ENCODE peak calls at places on chromosomes 2 and 18, in nine cellular contexts. B, F, K, V, J, O, X, T and E are unnamed samples.

GRCh38 chr2:201194097-201194496 is 11.2 kb downstream of the CASP10 start:
- DNase-seq in B (no peak), F (no peak), K (peak; percentile 70), V (no peak), J (no peak), O (no peak), X (no peak), T (no peak), E (no peak)

GRCh38 chr2:62928015-62928414 is 122.6 kb upstream of the OTX1 start:
- DNase-seq in B (no peak), F (no peak), K (no peak), V (no peak), J (no peak), O (no peak), X (no peak), T (no peak), E (no peak)

GRCh38 chr2:126855606-126856005 is 43.1 kb upstream of the TEX51 start:
- DNase-seq in B (no peak), F (no peak), K (no peak), V (no peak), J (no peak), O (no peak), X (no peak), T (no peak), E (no peak)

GRCh38 chr2:63055510-63056308 is 5.1 kb downstream of the OTX1 start:
- DNase-seq in B (peak; percentile 62), F (peak; percentile 14), K (peak; percentile 41), V (no peak), J (no peak), O (no peak), X (no peak), T (no peak), E (no peak)

GRCh38 chr2:35938838-35939237 is 416.7 kb upstream of the CRIM1 start:
- DNase-seq in B (no peak), F (no peak), K (no peak), V (no peak), J (no peak), O (no peak), X (peak; percentile 60), T (no peak), E (no peak)

GRCh38 chr2:240123821-240124650 is 12.1 kb downstream of the COPS9 start:
- DNase-seq in B (peak; percentile 44), F (no peak), K (no peak), V (no peak), J (peak; percentile 16), O (no peak), X (no peak), T (no peak), E (no peak)

GRCh38 chr2:129923265-129924141 is 56.0 kb upstream of the RAB6C start:
- DNase-seq in B (no peak), F (peak; percentile 54), K (peak; percentile 34), V (peak; percentile 61), J (no peak), O (peak; percentile 33), X (peak; percentile 51), T (no peak), E (no peak)

GRCh38 chr2:119311371-119311770 is 55.3 kb downstream of the C2orf76 start:
- DNase-seq in B (no peak), F (no peak), K (no peak), V (peak; percentile 24), J (no peak), O (no peak), X (no peak), T (no peak), E (no peak)

GRCh38 chr2:226115102-226115831 is 684.4 kb downstream of the IRS1 start:
- DNase-seq in B (no peak), F (no peak), K (no peak), V (peak; percentile 81), J (no peak), O (peak; percentile 95), X (peak; percentile 97), T (no peak), E (peak; percentile 85)

GRCh38 chr2:118190365-118190916 is 102.2 kb downstream of the INSIG2 start:
- DNase-seq in B (no peak), F (no peak), K (no peak), V (no peak), J (no peak), O (no peak), X (no peak), T (no peak), E (no peak)

GRCh38 chr2:118186858-118187254 is 98.6 kb downstream of the INSIG2 start:
- DNase-seq in B (no peak), F (no peak), K (no peak), V (no peak), J (no peak), O (no peak), X (no peak), T (no peak), E (no peak)

GRCh38 chr2:118185210-118186109 is 97.2 kb downstream of the INSIG2 start:
- DNase-seq in B (peak; percentile 77), F (peak; percentile 36), K (peak; percentile 80), V (peak; percentile 33), J (peak; percentile 63), O (peak; percentile 18), X (peak; percentile 31), T (peak; percentile 68), E (no peak)

GRCh38 chr2:118186110-118186857 is 98.0 kb downstream of the INSIG2 start:
- DNase-seq in B (peak; percentile 95), F (peak; percentile 74), K (peak; percentile 93), V (peak; percentile 85), J (peak; percentile 88), O (peak; percentile 72), X (peak; percentile 84), T (peak; percentile 89), E (peak; percentile 68)
- TF ChIP-seq CTCF in B (peak; percentile 13), F (peak; percentile 25), K (no peak), V (no peak), J (no peak), O (no peak), X (peak; percentile 15), T (peak; percentile 42), E (peak; percentile 12)

GRCh38 chr2:9287400-9288059 is 80.9 kb downstream of the ASAP2 start:
- DNase-seq in B (no peak), F (no peak), K (no peak), V (peak; percentile 94), J (no peak), O (peak; percentile 91), X (peak; percentile 95), T (no peak), E (peak; percentile 69)
- TF ChIP-seq CTCF in B (no peak), F (peak; percentile 19), K (no peak), V (no peak), J (no peak), O (no peak), X (no peak), T (no peak), E (no peak)

GRCh38 chr18:69002233-69002632 is 204.4 kb downstream of the CCDC102B start:
- DNase-seq in B (no peak), F (no peak), K (no peak), V (no peak), J (no peak), O (no peak), X (no peak), T (no peak), E (no peak)
- TF ChIP-seq CTCF in B (no peak), F (peak; percentile 52), K (no peak), V (peak; percentile 39), J (no peak), O (peak; percentile 30), X (no peak), T (no peak), E (peak; percentile 29)

GRCh38 chr2:233036162-233036838 is 3.8 kb downstream of the NEU2 start:
- DNase-seq in B (no peak), F (no peak), K (no peak), V (no peak), J (no peak), O (no peak), X (no peak), T (no peak), E (no peak)

GRCh38 chr2:233033672-233034071 is 1.2 kb downstream of the NEU2 start:
- DNase-seq in B (no peak), F (no peak), K (no peak), V (no peak), J (no peak), O (no peak), X (no peak), T (no peak), E (no peak)

GRCh38 chr2:233035426-233036161 is 3.1 kb downstream of the NEU2 start:
- DNase-seq in B (no peak), F (no peak), K (no peak), V (no peak), J (no peak), O (no peak), X (no peak), T (no peak), E (no peak)

GRCh38 chr2:233032551-233033320 is at the start of gene NEU2:
- DNase-seq in B (no peak), F (no peak), K (no peak), V (peak; percentile 13), J (no peak), O (peak; percentile 19), X (peak; percentile 35), T (no peak), E (no peak)

DNA sequence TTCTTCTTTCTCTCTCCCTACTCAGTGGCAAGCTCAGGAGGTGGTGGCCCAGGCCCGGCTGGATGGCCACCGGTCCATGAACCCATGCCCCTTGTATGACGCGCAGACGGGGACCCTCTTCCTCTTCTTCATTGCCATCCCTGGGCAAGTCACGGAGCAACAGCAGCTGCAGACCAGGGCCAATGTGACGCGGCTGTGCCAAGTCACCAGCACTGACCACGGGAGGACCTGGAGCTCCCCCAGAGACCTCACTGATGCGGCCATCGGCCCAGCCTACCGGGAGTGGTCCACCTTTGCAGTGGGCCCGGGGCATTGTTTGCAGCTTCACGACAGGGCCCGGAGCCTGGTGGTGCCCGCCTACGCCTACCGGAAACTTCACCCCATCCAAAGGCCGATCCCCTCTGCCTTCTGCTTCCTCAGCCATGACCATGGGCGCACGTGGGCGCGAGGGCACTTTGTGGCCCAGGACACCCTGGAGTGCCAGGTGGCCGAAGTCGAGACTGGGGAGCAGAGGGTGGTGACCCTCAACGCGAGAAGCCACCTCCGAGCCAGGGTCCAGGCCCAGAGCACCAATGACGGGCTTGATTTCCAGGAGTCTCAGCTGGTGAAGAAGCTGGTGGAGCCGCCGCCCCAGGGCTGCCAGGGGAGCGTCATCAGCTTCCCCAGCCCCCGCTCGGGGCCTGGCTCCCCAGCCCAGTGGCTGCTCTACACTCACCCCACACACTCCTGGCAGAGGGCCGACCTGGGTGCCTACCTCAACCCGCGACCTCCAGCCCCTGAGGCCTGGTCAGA is 1.8 kb downstream of the NEU2 start:
- DNase-seq in B (no peak), F (no peak), K (no peak), V (no peak), J (no peak), O (no peak), X (no peak), T (no peak), E (no peak)
- TF ChIP-seq CTCF in B (no peak), F (no peak), K (no peak), V (no peak), J (no peak), O (no peak), X (no peak), T (no peak), E (no peak)

GRCh38 chr2:10436711-10437110 is 11.4 kb downstream of the ODC1 start:
- DNase-seq in B (no peak), F (no peak), K (no peak), V (no peak), J (no peak), O (no peak), X (no peak), T (no peak), E (no peak)
- TF ChIP-seq CTCF in B (no peak), F (no peak), K (no peak), V (no peak), J (no peak), O (no peak), X (no peak), T (no peak), E (no peak)